ENCODE peak calls at places on chromosome 22, in four cellular contexts. N is Peyer's patch, A is RWPE2, F is GM12878. W is an unnamed sample.

GRCh38 chr22:25950101-25950500 is 208.1 kb downstream of the MYO18B start:
- DNase-seq in N (no peak), A (no peak), F (peak), W (no peak)

GRCh38 chr22:37880668-37881440 is 25.2 kb upstream of the MICALL1 start:
- DNase-seq in A (no peak), N (no peak), F (no peak), W (peak)

GRCh38 chr22:27122561-27122960 is 465.2 kb downstream of the MIAT start:
- DNase-seq in A (no peak), F (no peak), N (no peak), W (no peak)

GRCh38 chr22:39719559-39720450 is 149.3 kb downstream of the CACNA1I start:
- DNase-seq in A (no peak), N (peak), F (no peak), W (no peak)

GRCh38 chr22:25358421-25359170 is 139.2 kb downstream of the CRYBB2 start:
- DNase-seq in F (no peak), N (peak), A (no peak), W (no peak)

GRCh38 chr22:33481550-33481949 is 423.4 kb upstream of the SYN3 start:
- DNase-seq in N (no peak), A (no peak), F (no peak), W (no peak)

GRCh38 chr22:20297414-20298109 is 22.3 kb downstream of the DGCR6L start:
- DNase-seq in N (no peak), A (no peak), F (no peak), W (no peak)

GRCh38 chr22:22576244-22576988 is 17.4 kb upstream of the PRAME start:
- DNase-seq in N (peak), A (no peak), F (no peak), W (no peak)

GRCh38 chr22:37560682-37561208 is 465 bp downstream of the CDC42EP1 start:
- DNase-seq in F (no peak), N (no peak), A (no peak), W (no peak)

GRCh38 chr22:23437779-23438178 is 142.3 kb downstream of the IGLL1 start:
- DNase-seq in F (no peak), A (no peak), N (no peak), W (no peak)

GRCh38 chr22:37483594-37484114 is 2.5 kb downstream of the MFNG start:
- DNase-seq in F (no peak), A (no peak), N (no peak), W (no peak)

GRCh38 chr22:40920526-40920925 is 30.7 kb upstream of the RBX1 start:
- DNase-seq in A (no peak), N (no peak), F (no peak), W (no peak)

GRCh38 chr22:46829140-46829891 is 66.9 kb downstream of the TBC1D22A start:
- DNase-seq in F (no peak), N (no peak), A (no peak), W (no peak)

GRCh38 chr22:41826430-41827383 is 6.2 kb upstream of the SREBF2 start:
- DNase-seq in A (no peak), N (no peak), F (no peak), W (no peak)

GRCh38 chr22:47174671-47175111 is 412.2 kb downstream of the TBC1D22A start:
- DNase-seq in A (no peak), F (no peak), N (peak), W (no peak)

GRCh38 chr22:44050766-44051747 is 27.0 kb downstream of the PARVB start:
- DNase-seq in F (no peak), N (no peak), A (no peak), W (no peak)

GRCh38 chr22:37930270-37930951 is 23.0 kb downstream of the C22orf23 start:
- DNase-seq in A (peak), N (no peak), F (no peak), W (no peak)

GRCh38 chr22:38310518-38311330 is 6.5 kb downstream of the CSNK1E start:
- DNase-seq in N (no peak), A (no peak), F (no peak), W (no peak)

GRCh38 chr22:33018232-33018864 is 39.8 kb downstream of the SYN3 start:
- DNase-seq in F (peak), A (no peak), N (peak), W (peak)

GRCh38 chr22:23071163-23072034 is 1.1 kb downstream of the GNAZ start:
- DNase-seq in N (peak), A (peak), F (no peak), W (no peak)

GRCh38 chr22:20613301-20613700 is 105.9 kb downstream of the MED15 start:
- DNase-seq in A (peak), F (no peak), N (no peak), W (no peak)

GRCh38 chr22:37310815-37311595 is 28.7 kb downstream of the CYTH4 start:
- DNase-seq in F (no peak), A (no peak), N (no peak), W (no peak)

GRCh38 chr22:40204331-40205116 is 26.8 kb downstream of the TNRC6B start:
- DNase-seq in N (no peak), A (no peak), F (no peak), W (no peak)

GRCh38 chr22:42716649-42717127 is 4.0 kb downstream of the A4GALT start:
- DNase-seq in N (peak), F (peak), A (no peak), W (no peak)

GRCh38 chr22:19176732-19177131 is 1.8 kb downstream of the SLC25A1 start:
- DNase-seq in N (no peak), A (no peak), F (no peak), W (no peak)
- H3K4me3 ChIP-seq in N (peak), A (peak), F (peak), W (peak)

DNA sequence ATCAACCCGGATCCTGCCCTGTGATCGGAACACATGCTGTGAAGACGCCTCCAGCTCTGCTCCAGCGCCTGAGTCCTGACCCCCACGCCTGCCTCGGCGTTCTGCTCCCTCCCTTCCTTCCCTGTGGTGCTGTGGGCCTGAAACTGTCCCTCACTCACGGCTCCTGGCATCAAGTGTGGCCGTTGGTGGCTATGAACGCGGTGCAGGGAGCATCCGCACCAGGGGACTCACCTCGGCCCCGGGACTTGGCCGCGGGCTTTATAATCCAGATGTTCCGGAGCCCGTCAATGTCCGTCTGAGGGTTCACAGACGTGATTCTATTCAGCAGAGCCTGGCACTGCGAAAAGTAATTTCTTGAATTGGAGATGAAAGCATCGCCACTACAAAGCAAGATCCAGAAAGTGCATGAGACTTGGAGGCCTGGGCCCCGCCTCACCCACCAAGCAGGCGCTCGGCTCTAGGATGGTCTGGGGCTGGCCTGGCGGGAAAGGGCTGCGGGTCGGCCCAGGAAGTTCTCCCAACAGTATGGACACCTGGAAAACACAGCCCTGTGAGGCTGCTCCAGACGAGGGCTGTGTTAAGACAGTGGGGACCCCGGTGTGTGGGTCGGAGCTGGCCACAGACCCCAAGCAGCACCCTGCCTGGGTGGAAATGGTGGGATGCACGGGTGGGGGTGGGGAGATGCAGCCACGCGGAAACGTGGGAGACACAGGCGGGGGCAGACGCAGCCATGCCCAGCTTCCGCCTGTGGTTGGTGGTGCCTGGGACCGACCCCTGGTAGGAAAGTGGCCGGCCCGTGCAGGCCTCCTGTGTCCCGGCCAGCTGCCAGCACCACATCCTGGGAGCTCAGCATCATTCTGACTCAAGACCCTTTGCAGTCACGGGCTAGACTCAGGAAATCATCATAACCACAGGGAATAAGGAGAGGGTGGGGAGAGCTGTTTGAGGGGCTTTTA is 21.8 kb upstream of the IL17REL start:
- DNase-seq in A (no peak), N (no peak), F (no peak), W (no peak)
- TF ChIP-seq CTCF in A (no peak), N (no peak), F (no peak), W (no peak)

GRCh38 chr22:49555526-49555925 is 272.1 kb downstream of the BRD1 start:
- DNase-seq in A (no peak), F (no peak), N (peak), W (no peak)
- H3K27ac ChIP-seq in A (no peak), F (no peak), N (no peak), W (no peak)

DNA sequence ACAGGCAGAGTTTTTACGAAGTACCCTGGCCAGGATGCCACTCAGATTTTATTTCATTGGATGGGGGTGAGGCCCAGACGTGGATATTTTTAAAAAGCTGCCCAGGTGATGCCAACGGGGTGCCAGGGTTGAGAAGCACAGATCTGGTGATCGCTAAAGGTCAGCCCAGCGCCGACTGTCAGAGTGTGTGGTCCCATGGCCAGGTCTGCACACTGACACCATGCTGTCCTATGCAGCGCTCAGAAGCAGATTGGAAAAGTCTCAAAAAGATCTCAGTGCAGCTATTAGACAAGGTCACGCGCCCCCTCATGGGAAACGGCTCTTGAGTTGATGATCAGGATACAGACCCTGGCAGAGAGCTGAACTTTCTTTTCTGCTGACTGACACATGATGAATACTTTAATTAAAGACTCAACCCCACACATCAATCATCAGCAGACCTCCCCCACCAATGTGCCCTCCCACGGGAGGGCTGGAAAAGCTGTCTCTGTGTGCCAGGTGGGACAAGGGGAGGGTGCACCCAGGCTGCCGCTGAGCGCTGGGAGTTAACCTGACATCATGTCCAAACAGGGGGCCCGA is 26.7 kb downstream of the RASD2 start:
- DNase-seq in A (no peak), F (no peak), N (no peak), W (no peak)
- H3K4me3 ChIP-seq in A (no peak), F (no peak), N (no peak), W (no peak)

W was measured in dorsolateral prefrontal cortex.